ENCODE peak calls at places on chromosomes 16 and 17, in six cellular contexts. E, N, Q, O, T and M are unnamed samples.

GRCh38 chr17:76560877-76561221 is 21.0 kb downstream of the PRCD start:
- DNase-seq in E (no peak), N (no peak), Q (no peak), O (no peak), T (no peak), M (no peak)

GRCh38 chr17:41382396-41382795 is 290 bp upstream of the KRT34 start:
- DNase-seq in E (no peak), N (no peak), Q (no peak), O (no peak), T (no peak), M (no peak)

GRCh38 chr16:26772503-26772902 is 294.2 kb upstream of the C16orf82 start:
- DNase-seq in E (no peak), N (no peak), Q (no peak), O (no peak), T (no peak), M (no peak)

GRCh38 chr17:47244697-47245096 is 8.9 kb upstream of the ITGB3 start:
- DNase-seq in E (no peak), N (no peak), Q (no peak), O (no peak), T (no peak), M (no peak)

GRCh38 chr16:31106509-31107464 is 1.4 kb upstream of the BCKDK start:
- DNase-seq in E (no peak), N (no peak), Q (no peak), O (no peak), T (no peak), M (peak; percentile 51)

GRCh38 chr16:12092347-12092882 is 115.9 kb downstream of the SNX29 start:
- DNase-seq in E (no peak), N (no peak), Q (no peak), O (no peak), T (no peak), M (no peak)

GRCh38 chr16:48169896-48170295 is 14.1 kb upstream of the ABCC12 start:
- DNase-seq in E (no peak), N (no peak), Q (no peak), O (no peak), T (no peak), M (no peak)

GRCh38 chr16:14366974-14367707 is 262.9 kb downstream of the PARN start:
- DNase-seq in E (no peak), N (no peak), Q (no peak), O (no peak), T (no peak), M (no peak)

GRCh38 chr17:39608601-39609000 is 881 bp upstream of the NEUROD2 start:
- DNase-seq in E (no peak), N (no peak), Q (no peak), O (no peak), T (no peak), M (no peak)

GRCh38 chr16:88430524-88431446 is 22.3 kb upstream of the ZFPM1 start:
- DNase-seq in E (no peak), N (no peak), Q (peak; percentile 39), O (peak; percentile 41), T (peak; percentile 17), M (no peak)

GRCh38 chr17:50892101-50892776 is 26.1 kb upstream of the TOB1 start:
- DNase-seq in E (no peak), N (no peak), Q (no peak), O (no peak), T (no peak), M (no peak)

GRCh38 chr17:38352245-38353083 is 820 bp downstream of the SOCS7 start:
- DNase-seq in E (peak; percentile 78), N (no peak), Q (peak; percentile 31), O (peak; percentile 17), T (no peak), M (peak; percentile 30)

GRCh38 chr17:13418891-13419290 is 182.8 kb downstream of the HS3ST3A1 start:
- DNase-seq in E (no peak), N (no peak), Q (no peak), O (no peak), T (no peak), M (no peak)

GRCh38 chr16:81493755-81494433 is 49.3 kb downstream of the CMIP start:
- DNase-seq in E (peak; percentile 78), N (no peak), Q (peak; percentile 71), O (peak; percentile 16), T (no peak), M (no peak)

GRCh38 chr16:22210285-22210684 is 4.2 kb downstream of the EEF2K start:
- DNase-seq in E (no peak), N (no peak), Q (no peak), O (no peak), T (no peak), M (no peak)

GRCh38 chr16:12587170-12587569 is 216.5 kb downstream of the CPPED1 start:
- DNase-seq in E (peak; percentile 16), N (no peak), Q (no peak), O (no peak), T (no peak), M (no peak)

GRCh38 chr17:17549732-17550366 is 41.7 kb downstream of the PEMT start:
- DNase-seq in E (no peak), N (no peak), Q (no peak), O (no peak), T (no peak), M (no peak)

GRCh38 chr17:36705651-36706436 is 104.5 kb downstream of the MRM1 start:
- DNase-seq in E (no peak), N (peak; percentile 26), Q (peak; percentile 55), O (peak; percentile 48), T (no peak), M (no peak)

GRCh38 chr16:85256190-85256739 is 144.0 kb upstream of the CIBAR2 start:
- DNase-seq in E (no peak), N (no peak), Q (no peak), O (no peak), T (no peak), M (no peak)

GRCh38 chr16:85798901-85799496 is 345 bp downstream of the EMC8 start:
- DNase-seq in E (peak; percentile 78), N (peak; percentile 26), Q (peak; percentile 24), O (peak; percentile 26), T (peak; percentile 18), M (no peak)

GRCh38 chr16:66476328-66477027 is 49.4 kb downstream of the BEAN1 start:
- DNase-seq in E (peak; percentile 68), N (no peak), Q (no peak), O (peak; percentile 26), T (no peak), M (no peak)

GRCh38 chr17:42104264-42104663 is 6.0 kb upstream of the ZNF385C start:
- DNase-seq in E (no peak), N (no peak), Q (no peak), O (no peak), T (no peak), M (no peak)

GRCh38 chr17:8141046-8141445 is 11.2 kb downstream of the PER1 start:
- DNase-seq in E (no peak), N (peak; percentile 62), Q (no peak), O (no peak), T (no peak), M (peak; percentile 13)

GRCh38 chr17:75542184-75542583 is 16.7 kb downstream of the LLGL2 start:
- DNase-seq in E (no peak), N (no peak), Q (peak; percentile 70), O (no peak), T (no peak), M (no peak)

GRCh38 chr17:3976675-3977171 is 12.5 kb upstream of the ATP2A3 start:
- DNase-seq in E (peak; percentile 91), N (peak; percentile 91), Q (peak; percentile 93), O (no peak), T (no peak), M (peak; percentile 91)

GRCh38 chr17:64641499-64641898 is 20.6 kb downstream of the SMURF2 start:
- DNase-seq in E (no peak), N (no peak), Q (no peak), O (no peak), T (no peak), M (no peak)

GRCh38 chr16:35747658-35748455 is 2288.4 kb downstream of the TP53TG3F start:
- DNase-seq in E (no peak), N (no peak), Q (no peak), O (no peak), T (no peak), M (no peak)
- H3K9me3 ChIP-seq in E (peaks cover 2% of the 10 kb centered on the region), N (no peaks in the 10 kb centered on the region), Q (peaks cover 8% of the 10 kb centered on the region), O (no peaks in the 10 kb centered on the region), T (no peaks in the 10 kb centered on the region), M (no peaks in the 10 kb centered on the region)

DNA sequence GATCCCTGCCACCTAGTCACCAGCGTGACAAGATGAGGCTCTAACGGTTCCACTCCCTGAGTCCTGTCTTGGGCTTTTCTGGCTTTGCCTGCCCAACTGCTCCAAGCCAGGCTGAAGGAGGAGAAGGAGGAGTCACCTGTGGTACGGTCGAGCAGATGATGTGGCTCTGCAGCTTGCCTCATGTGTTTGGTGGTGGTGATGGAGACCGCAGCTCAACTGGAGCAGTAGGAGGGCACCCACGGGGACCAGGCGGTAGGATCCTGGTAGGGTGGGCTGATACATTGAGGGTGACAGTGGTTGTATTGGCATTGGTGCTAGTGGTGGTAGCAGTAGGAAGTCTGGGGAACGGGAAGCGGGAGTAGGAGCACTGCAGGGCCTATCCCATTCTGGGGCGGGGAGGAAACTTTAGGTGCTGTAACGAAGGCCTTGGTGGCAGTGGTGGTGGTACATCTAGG is 202.8 kb upstream of the WSB1 start:
- DNase-seq in E (no peak), N (no peak), Q (no peak), O (no peak), T (no peak), M (no peak)
- H3K9me3 ChIP-seq in E (no peaks in the 10 kb centered on the region), N (no peaks in the 10 kb centered on the region), Q (no peaks in the 10 kb centered on the region), O (no peaks in the 10 kb centered on the region), T (no peaks in the 10 kb centered on the region), M (no peaks in the 10 kb centered on the region)

GRCh38 chr16:3389663-3390338 is 11.0 kb downstream of the ZSCAN32 start:
- DNase-seq in E (no peak), N (no peak), Q (no peak), O (no peak), T (no peak), M (no peak)
- H3K9me3 ChIP-seq in E (peaks cover 27% of the 10 kb centered on the region), N (peaks cover 62% of the 10 kb centered on the region), Q (peaks cover 65% of the 10 kb centered on the region), O (peaks cover 25% of the 10 kb centered on the region), T (peaks cover 36% of the 10 kb centered on the region), M (peaks cover 84% of the 10 kb centered on the region)

GRCh38 chr16:68577352-68577853 is 38.3 kb downstream of the ZFP90 start:
- DNase-seq in E (no peak), N (no peak), Q (no peak), O (no peak), T (no peak), M (no peak)
- H3K9me3 ChIP-seq in E (peaks cover 26% of the 10 kb centered on the region), N (peaks cover 18% of the 10 kb centered on the region), Q (peaks cover 60% of the 10 kb centered on the region), O (peaks cover 24% of the 10 kb centered on the region), T (peaks cover 20% of the 10 kb centered on the region), M (peaks cover 61% of the 10 kb centered on the region)

GRCh38 chr17:82948081-82948511 is 108.3 kb upstream of the ZNF750 start:
- DNase-seq in E (peak; percentile 66), N (no peak), Q (peak; percentile 6), O (no peak), T (no peak), M (peak; percentile 49)
- H3K9me3 ChIP-seq in E (peaks cover 6% of the 10 kb centered on the region), N (peaks cover 10% of the 10 kb centered on the region), Q (peaks cover 16% of the 10 kb centered on the region), O (peaks cover 13% of the 10 kb centered on the region), T (peaks cover 11% of the 10 kb centered on the region), M (peaks cover 18% of the 10 kb centered on the region)

GRCh38 chr16:35485915-35486314 is 2026.5 kb downstream of the TP53TG3F start:
- DNase-seq in E (no peak), N (no peak), Q (no peak), O (no peak), T (no peak), M (no peak)
- H3K9me3 ChIP-seq in E (peaks cover 1% of the 10 kb centered on the region), N (no peaks in the 10 kb centered on the region), Q (no peaks in the 10 kb centered on the region), O (no peaks in the 10 kb centered on the region), T (no peaks in the 10 kb centered on the region), M (no peaks in the 10 kb centered on the region)

GRCh38 chr17:52384695-52385094 is 226.2 kb upstream of the CA10 start:
- DNase-seq in E (no peak), N (no peak), Q (no peak), O (no peak), T (no peak), M (no peak)
- H3K9me3 ChIP-seq in E (no peaks in the 10 kb centered on the region), N (no peaks in the 10 kb centered on the region), Q (no peaks in the 10 kb centered on the region), O (no peaks in the 10 kb centered on the region), T (peaks cover 3% of the 10 kb centered on the region), M (no peaks in the 10 kb centered on the region)

GRCh38 chr17:22203208-22203715 is 510.9 kb downstream of the KCNJ18 start:
- DNase-seq in E (peak; percentile 65), N (no peak), Q (no peak), O (no peak), T (no peak), M (no peak)
- H3K9me3 ChIP-seq in E (no peaks in the 10 kb centered on the region), N (no peaks in the 10 kb centered on the region), Q (peaks cover 7% of the 10 kb centered on the region), O (no peaks in the 10 kb centered on the region), T (no peaks in the 10 kb centered on the region), M (peaks cover 5% of the 10 kb centered on the region)